ENCODE peak calls at places on chromosomes 11 and 22, in ten cellular contexts. F is PC-9, I is IMR-90, E is astrocyte of the spinal cord, O is fibroblast of the aortic adventitia, M is astrocyte, J is fibroblast of pulmonary artery, S is cardiac muscle cell, X is coronary artery, L is brain microvascular endothelial cell. K is an unnamed sample.

GRCh38 chr11:75667831-75668507 is 869 bp downstream of the MAP6 start:
- DNase-seq in M (peak; percentile 15), I (peak; percentile 35), J (peak; percentile 27), X (no peak), L (peak; percentile 12), E (peak; percentile 27), O (peak; percentile 40), S (peak; percentile 58), F (no peak), K (peak; percentile 33)

GRCh38 chr11:117950999-117951961 is 22.1 kb upstream of the TMPRSS13 start:
- DNase-seq in M (no peak), E (no peak), S (no peak), J (no peak), O (no peak), F (no peak), L (no peak), X (no peak), I (no peak), K (no peak)

GRCh38 chr11:19595840-19596751 is 116.5 kb upstream of the NAV2 start:
- DNase-seq in L (peak; percentile 92), O (peak; percentile 93), E (peak; percentile 92), M (peak; percentile 83), X (peak; percentile 96), F (peak; percentile 16), S (peak; percentile 76), J (peak; percentile 86), I (peak; percentile 90), K (peak; percentile 84)

GRCh38 chr22:23685205-23685784 is 5.5 kb upstream of the RGL4 start:
- DNase-seq in O (peak; percentile 18), L (no peak), F (no peak), E (no peak), M (peak; percentile 9), S (peak; percentile 14), X (no peak), I (peak; percentile 33), J (peak; percentile 35), K (peak; percentile 35)

GRCh38 chr11:81916459-81916858 is 817.2 kb downstream of the FAM181B start:
- DNase-seq in J (no peak), M (no peak), O (no peak), F (no peak), I (no peak), E (no peak), S (no peak), X (no peak), L (no peak), K (no peak)

GRCh38 chr11:74754507-74755255 is 6.0 kb downstream of the RNF169 start:
- DNase-seq in I (peak; percentile 96), O (peak; percentile 85), J (peak; percentile 83), M (peak; percentile 95), X (no peak), S (peak; percentile 80), E (peak; percentile 81), F (peak; percentile 31), L (peak; percentile 53), K (peak; percentile 86)

GRCh38 chr11:2185324-2186085 is 13.9 kb upstream of the TH start:
- DNase-seq in S (no peak), E (no peak), F (no peak), M (no peak), I (no peak), L (no peak), J (no peak), O (no peak), X (no peak), K (no peak)

GRCh38 chr11:2192435-2192834 is 20.8 kb upstream of the TH start:
- DNase-seq in S (no peak), M (no peak), I (no peak), J (no peak), X (no peak), F (no peak), E (no peak), L (no peak), O (no peak), K (no peak)

GRCh38 chr11:86990520-86990919 is 35.3 kb upstream of the FZD4 start:
- DNase-seq in O (peak; percentile 74), L (peak; percentile 69), I (peak; percentile 79), X (no peak), E (peak; percentile 86), S (peak; percentile 54), F (no peak), M (peak; percentile 82), J (peak; percentile 70), K (peak; percentile 95)

GRCh38 chr11:92510591-92510990 is 286.0 kb downstream of the FAT3 start:
- DNase-seq in E (no peak), L (no peak), X (no peak), O (no peak), J (no peak), I (no peak), M (no peak), F (no peak), S (no peak), K (no peak)

GRCh38 chr11:41497974-41498373 is 38.5 kb upstream of the LRRC4C start:
- DNase-seq in E (no peak), O (peak; percentile 15), S (peak; percentile 22), X (no peak), J (peak; percentile 50), L (no peak), I (no peak), F (no peak), M (peak; percentile 68), K (peak; percentile 3)

GRCh38 chr11:97611345-97611744 is 1221.5 kb downstream of the JRKL start:
- DNase-seq in I (no peak), S (no peak), O (no peak), M (no peak), F (no peak), E (no peak), J (no peak), L (no peak), X (no peak), K (no peak)

GRCh38 chr22:44876921-44877320 is 124.5 kb downstream of the ARHGAP8 start:
- DNase-seq in F (no peak), I (no peak), M (no peak), E (no peak), S (no peak), L (no peak), J (no peak), O (no peak), X (no peak), K (no peak)

GRCh38 chr11:111526501-111526900 is 11.9 kb downstream of the HOATZ start:
- DNase-seq in O (peak; percentile 35), S (peak; percentile 27), J (peak; percentile 60), X (no peak), F (peak; percentile 2), E (peak; percentile 72), I (peak; percentile 93), L (peak; percentile 66), M (peak; percentile 89), K (peak; percentile 70)

GRCh38 chr11:57679396-57679795 is 11.5 kb downstream of the ZDHHC5 start:
- DNase-seq in X (no peak), E (no peak), O (no peak), I (no peak), M (no peak), S (no peak), L (no peak), J (no peak), F (peak; percentile 44), K (no peak)

GRCh38 chr11:57681168-57681567 is 13.3 kb downstream of the ZDHHC5 start:
- DNase-seq in E (no peak), I (no peak), S (no peak), O (no peak), L (no peak), J (no peak), M (no peak), X (no peak), F (no peak), K (no peak)

GRCh38 chr11:57675176-57675941 is 7.4 kb downstream of the ZDHHC5 start:
- DNase-seq in F (no peak), M (no peak), L (no peak), I (no peak), X (no peak), J (no peak), O (no peak), E (no peak), S (no peak), K (no peak)

GRCh38 chr11:57680552-57680874 is 12.6 kb downstream of the ZDHHC5 start:
- DNase-seq in F (peak; percentile 48), S (peak; percentile 38), I (peak; percentile 22), O (no peak), M (peak; percentile 12), X (no peak), E (no peak), J (peak; percentile 28), L (peak; percentile 6), K (peak; percentile 25)
- H3K4me3 ChIP-seq in F (no peak overlapping the region), S (no peak overlapping the region), I (no peak overlapping the region), O (no peak overlapping the region), M (no peak overlapping the region), X (no peak overlapping the region), E (no peak overlapping the region), J (no peak overlapping the region), L (no peak overlapping the region), K (no peak overlapping the region)

GRCh38 chr22:47345025-47345424 is 582.6 kb downstream of the TBC1D22A start:
- DNase-seq in E (no peak), J (no peak), O (no peak), F (no peak), L (no peak), M (no peak), I (no peak), S (no peak), X (peak; percentile 52), K (no peak)
- TF ChIP-seq CTCF in E (no peak), J (no peak), O (no peak), F (no peak), L (no peak), M (no peak), I (no peak), S (no peak), X (no peak), K (no peak)

DNA sequence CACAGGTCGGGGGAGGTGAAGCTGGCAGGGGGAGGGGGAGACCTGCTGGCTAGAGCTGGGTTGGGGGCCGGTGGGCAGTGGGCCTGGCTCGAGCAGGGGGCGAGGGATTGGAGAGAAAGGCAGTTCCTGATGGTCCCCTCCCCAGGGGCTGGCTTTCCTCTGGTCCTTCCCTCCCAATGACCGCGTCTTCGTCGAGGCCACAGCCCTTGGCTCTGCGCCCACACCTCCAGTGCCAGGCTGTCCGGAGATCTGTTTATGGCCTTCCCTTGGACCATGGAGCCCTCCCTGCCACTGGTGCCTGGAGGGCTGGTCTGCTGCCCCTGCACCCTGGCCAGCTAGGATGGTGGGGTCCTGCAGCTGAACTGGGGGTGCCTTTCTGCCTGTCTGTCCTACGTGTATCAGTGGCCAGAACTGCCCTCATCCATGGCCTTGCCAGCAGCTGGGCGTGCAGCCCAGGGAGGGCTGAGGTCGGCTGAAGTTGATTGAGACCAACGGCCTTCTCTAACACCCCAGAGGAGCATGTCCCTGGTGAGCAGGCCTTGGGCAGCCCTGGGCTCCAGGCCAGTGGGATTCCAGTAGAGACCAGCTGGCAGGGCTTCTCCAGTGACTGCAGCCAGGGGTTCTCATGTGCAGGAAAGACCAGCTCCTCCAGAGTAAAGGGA is 12.3 kb downstream of the TANGO2 start:
- DNase-seq in X (no peak), M (no peak), L (no peak), E (no peak), I (no peak), J (no peak), F (no peak), S (no peak), O (peak; percentile 15), K (no peak)
- H3K4me3 ChIP-seq in X (peak overlapping the region; percentile 42), M (no peak overlapping the region), L (no peak overlapping the region), E (no peak overlapping the region), I (no peak overlapping the region), J (no peak overlapping the region), F (no peak overlapping the region), S (no peak overlapping the region), O (no peak overlapping the region), K (no peak overlapping the region)

DNA sequence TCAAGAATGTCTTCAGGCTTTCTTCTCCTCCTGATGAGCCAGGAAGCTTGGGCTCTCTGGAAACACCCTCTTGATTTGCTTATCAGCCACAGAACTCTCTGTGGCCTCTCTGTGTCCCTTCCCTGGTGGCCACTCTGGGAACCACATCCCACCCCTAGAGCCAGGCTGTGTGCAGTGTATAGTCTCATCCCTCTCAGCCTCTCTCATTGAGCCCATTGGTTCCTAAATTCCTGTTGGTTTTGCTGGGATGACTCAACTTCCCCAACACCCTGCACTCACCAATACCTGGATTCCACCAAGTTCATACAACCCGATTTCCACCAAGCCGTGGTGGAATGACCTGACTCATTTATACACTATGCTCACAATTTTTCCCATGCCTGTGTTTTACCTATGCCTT is 5.2 kb downstream of the IRAG1 start:
- DNase-seq in I (peak; percentile 34), E (peak; percentile 18), O (no peak), J (no peak), X (peak; percentile 62), F (no peak), M (peak; percentile 72), S (no peak), L (no peak), K (no peak)
- TF ChIP-seq CTCF in I (peak; percentile 6), E (peak; percentile 33), O (peak; percentile 35), J (peak; percentile 27), X (no peak), F (peak; percentile 42), M (peak; percentile 39), S (peak; percentile 28), L (peak; percentile 72), K (peak; percentile 43)